ENCODE peak calls at places on chromosomes 6 and 20, in six cellular contexts. P is mucosa of gallbladder, N is kidney, A is lower lobe of right lung, D is brain microvascular endothelial cell, X is WERI-Rb-1. Z is an unnamed sample.

GRCh38 chr6:154277578-154278128 is 79.0 kb downstream of the IPCEF1 start:
- DNase-seq in P (no peak), N (no peak), A (no peak), D (no peak), X (no peak), Z (no peak)

GRCh38 chr6:137094411-137095008 is 49.7 kb upstream of the IL20RA start:
- DNase-seq in P (peak), N (no peak), A (no peak), D (peak), X (peak), Z (peak)

GRCh38 chr20:50588034-50588736 is 78.0 kb downstream of the PTPN1 start:
- DNase-seq in P (peak), N (no peak), A (peak), D (peak), X (peak), Z (peak)

GRCh38 chr6:125273965-125274364 is 27.8 kb downstream of the HDDC2 start:
- DNase-seq in P (peak), N (peak), A (no peak), D (peak), X (no peak), Z (no peak)

GRCh38 chr20:24694727-24695528 is 225.5 kb downstream of the SYNDIG1 start:
- DNase-seq in P (peak), N (peak), A (no peak), D (no peak), X (no peak), Z (peak)

GRCh38 chr20:51828762-51829161 is 26.4 kb upstream of the SALL4 start:
- DNase-seq in P (no peak), N (no peak), A (no peak), D (peak), X (no peak), Z (no peak)

GRCh38 chr20:40319741-40320499 is 369.1 kb downstream of the MAFB start:
- DNase-seq in P (no peak), N (no peak), A (no peak), D (no peak), X (no peak), Z (no peak)

GRCh38 chr6:41527721-41528408 is 18.3 kb upstream of the FOXP4 start:
- DNase-seq in P (no peak), N (peak), A (no peak), D (peak), X (peak), Z (peak)

GRCh38 chr6:25312703-25313102 is 33.5 kb downstream of the CARMIL1 start:
- DNase-seq in P (no peak), N (no peak), A (no peak), D (peak), X (no peak), Z (no peak)

GRCh38 chr20:25286917-25287316 is 39.0 kb downstream of the PYGB start:
- DNase-seq in P (no peak), N (peak), A (peak), D (no peak), X (peak), Z (no peak)

GRCh38 chr6:90362273-90362672 is 65.6 kb upstream of the BACH2 start:
- DNase-seq in P (no peak), N (no peak), A (no peak), D (peak), X (no peak), Z (no peak)

GRCh38 chr20:63692436-63693078 is 3.9 kb upstream of the TNFRSF6B start:
- DNase-seq in P (no peak), N (peak), A (peak), D (no peak), X (no peak), Z (no peak)

GRCh38 chr6:139850512-139850911 is 476.1 kb upstream of the CITED2 start:
- DNase-seq in P (no peak), N (no peak), A (no peak), D (no peak), X (no peak), Z (no peak)

GRCh38 chr20:62557425-62557824 is 81.6 kb upstream of the GATA5 start:
- DNase-seq in P (no peak), N (no peak), A (no peak), D (no peak), X (no peak), Z (no peak)

GRCh38 chr6:7050099-7050498 is 57.7 kb upstream of the RREB1 start:
- DNase-seq in P (no peak), N (no peak), A (no peak), D (no peak), X (no peak), Z (no peak)

GRCh38 chr20:23155141-23155590 is 69.0 kb upstream of the CD93 start:
- DNase-seq in P (no peak), N (no peak), A (peak), D (no peak), X (no peak), Z (no peak)

GRCh38 chr6:25193865-25194679 is 85.1 kb upstream of the CARMIL1 start:
- DNase-seq in P (no peak), N (no peak), A (no peak), D (no peak), X (no peak), Z (no peak)

GRCh38 chr6:46039646-46040045 is 24.0 kb upstream of the CLIC5 start:
- DNase-seq in P (no peak), N (no peak), A (no peak), D (no peak), X (no peak), Z (no peak)

GRCh38 chr6:26156850-26157149 is 69.6 kb downstream of the HFE start:
- DNase-seq in P (no peak), N (no peak), A (no peak), D (no peak), X (no peak), Z (no peak)

GRCh38 chr6:22042713-22043112 is 254.1 kb downstream of the PRL start:
- DNase-seq in P (no peak), N (peak), A (no peak), D (no peak), X (no peak), Z (no peak)

GRCh38 chr20:634526-634925 is 18.5 kb downstream of the SRXN1 start:
- DNase-seq in P (no peak), N (no peak), A (no peak), D (no peak), X (peak), Z (peak)

GRCh38 chr6:50264995-50265571 is 215.4 kb upstream of the DEFB112 start:
- DNase-seq in P (no peak), N (no peak), A (no peak), D (peak), X (peak), Z (peak)

Z was measured in D341Med.